ENCODE peak calls at places on chromosomes 3 and 15, in ten cellular contexts. C, V, R, U, B, G, W, T, O and A are unnamed samples.

GRCh38 chr15:85118581-85118980 is 136.9 kb downstream of the PDE8A start:
- DNase-seq in C (no peak), V (no peak), R (no peak), U (no peak), B (no peak), G (no peak), W (no peak), T (no peak), O (no peak), A (no peak)

GRCh38 chr3:69288161-69288895 is 97.6 kb downstream of the FRMD4B start:
- DNase-seq in C (no peak), V (no peak), R (no peak), U (no peak), B (no peak), G (no peak), W (no peak), T (no peak), O (no peak), A (peak)

GRCh38 chr3:107523361-107524213 is 825 bp downstream of the BBX start:
- DNase-seq in C (peak), V (peak), R (peak), U (peak), B (peak), G (peak), W (peak), T (peak), O (peak), A (peak)

GRCh38 chr3:119160361-119160760 is 13.0 kb upstream of the UPK1B start:
- DNase-seq in C (no peak), V (no peak), R (no peak), U (no peak), B (no peak), G (no peak), W (no peak), T (no peak), O (no peak), A (no peak)

GRCh38 chr3:72161870-72162617 is 377.1 kb upstream of the PROK2 start:
- DNase-seq in C (peak), V (no peak), R (peak), U (no peak), B (peak), G (peak), W (no peak), T (no peak), O (no peak), A (peak)

GRCh38 chr3:168968611-168969010 is 694.9 kb downstream of the MECOM start:
- DNase-seq in C (no peak), V (no peak), R (no peak), U (no peak), B (peak), G (peak), W (no peak), T (no peak), O (no peak), A (no peak)

GRCh38 chr3:10280177-10280529 is 12.6 kb downstream of the GHRL start:
- DNase-seq in C (peak), V (no peak), R (no peak), U (no peak), B (no peak), G (no peak), W (no peak), T (no peak), O (no peak), A (peak)

GRCh38 chr3:169640467-169641148 is 22.9 kb downstream of the MECOM start:
- DNase-seq in C (no peak), V (no peak), R (no peak), U (no peak), B (no peak), G (no peak), W (no peak), T (no peak), O (no peak), A (no peak)

GRCh38 chr3:52468336-52468735 is 12.9 kb downstream of the NISCH start:
- DNase-seq in C (no peak), V (no peak), R (no peak), U (peak), B (no peak), G (peak), W (no peak), T (no peak), O (no peak), A (peak)

GRCh38 chr3:146165370-146165769 is 4.4 kb upstream of the PLOD2 start:
- DNase-seq in C (no peak), V (no peak), R (peak), U (no peak), B (peak), G (peak), W (no peak), T (no peak), O (no peak), A (peak)

GRCh38 chr3:193605876-193606275 is 12.9 kb downstream of the OPA1 start:
- DNase-seq in C (no peak), V (peak), R (peak), U (no peak), B (peak), G (peak), W (no peak), T (peak), O (peak), A (peak)

GRCh38 chr3:71465371-71466007 is 118.0 kb downstream of the FOXP1 start:
- DNase-seq in C (no peak), V (no peak), R (no peak), U (no peak), B (no peak), G (no peak), W (no peak), T (no peak), O (no peak), A (no peak)

GRCh38 chr3:148175215-148175614 is 522.5 kb upstream of the AGTR1 start:
- DNase-seq in C (no peak), V (no peak), R (peak), U (no peak), B (peak), G (peak), W (no peak), T (no peak), O (no peak), A (peak)

GRCh38 chr15:34783471-34783870 is 11.9 kb downstream of the ACTC1 start:
- DNase-seq in C (no peak), V (no peak), R (no peak), U (no peak), B (no peak), G (no peak), W (no peak), T (no peak), O (no peak), A (no peak)

GRCh38 chr3:13561376-13561775 is 12.5 kb downstream of the FBLN2 start:
- DNase-seq in C (no peak), V (no peak), R (no peak), U (peak), B (no peak), G (no peak), W (no peak), T (no peak), O (no peak), A (no peak)

GRCh38 chr15:47756872-47757271 is 39.6 kb downstream of the SEMA6D start:
- DNase-seq in C (no peak), V (no peak), R (peak), U (peak), B (peak), G (peak), W (no peak), T (peak), O (no peak), A (peak)

GRCh38 chr15:79872358-79873017 is 24.3 kb downstream of the MTHFS start:
- DNase-seq in C (no peak), V (no peak), R (peak), U (no peak), B (peak), G (no peak), W (no peak), T (no peak), O (peak), A (peak)

GRCh38 chr3:31321620-31322019 is 211.1 kb upstream of the STT3B start:
- DNase-seq in C (no peak), V (no peak), R (no peak), U (no peak), B (no peak), G (no peak), W (no peak), T (no peak), O (no peak), A (no peak)

GRCh38 chr3:169579086-169579485 is 84.4 kb downstream of the MECOM start:
- DNase-seq in C (no peak), V (no peak), R (no peak), U (no peak), B (no peak), G (no peak), W (no peak), T (no peak), O (no peak), A (no peak)

GRCh38 chr3:15926866-15927265 is 129.1 kb upstream of the ANKRD28 start:
- DNase-seq in C (no peak), V (no peak), R (no peak), U (no peak), B (no peak), G (no peak), W (no peak), T (no peak), O (no peak), A (no peak)

GRCh38 chr3:151156618-151157216 is 46.3 kb downstream of the GPR171 start:
- DNase-seq in C (no peak), V (peak), R (peak), U (no peak), B (peak), G (peak), W (no peak), T (peak), O (no peak), A (peak)

GRCh38 chr3:42092006-42092405 is 849 bp downstream of the TRAK1 start:
- DNase-seq in C (no peak), V (no peak), R (no peak), U (no peak), B (no peak), G (no peak), W (no peak), T (no peak), O (no peak), A (no peak)

GRCh38 chr15:94002026-94002425 is 229.3 kb upstream of the MCTP2 start:
- DNase-seq in C (no peak), V (no peak), R (no peak), U (no peak), B (no peak), G (no peak), W (no peak), T (no peak), O (no peak), A (no peak)

GRCh38 chr3:122577409-122578028 is at the start of gene PARP15:
- DNase-seq in C (peak), V (no peak), R (no peak), U (peak), B (no peak), G (peak), W (no peak), T (no peak), O (peak), A (no peak)

GRCh38 chr3:17908399-17909191 is 166.2 kb upstream of the TBC1D5 start:
- DNase-seq in C (no peak), V (no peak), R (no peak), U (no peak), B (no peak), G (no peak), W (no peak), T (no peak), O (no peak), A (no peak)

GRCh38 chr3:14513566-14514322 is 26.4 kb downstream of the GRIP2 start:
- DNase-seq in C (peak), V (no peak), R (no peak), U (peak), B (no peak), G (no peak), W (no peak), T (no peak), O (no peak), A (no peak)